ENCODE peak calls at places on chromosomes 6 and 20, in six cellular contexts. Y, U, P, W, Z and Q are unnamed samples.
A peak's percentile ranks its signal among the peaks of the same experiment; 100 is the strongest.

GRCh38 chr20:5657190-5657872 is 92.9 kb upstream of the SHLD1 start:
- DNase-seq in Y (no peak), U (no peak), P (peak; percentile 65), W (peak; percentile 55), Z (no peak), Q (no peak)

GRCh38 chr6:30358340-30358679 is 13.4 kb downstream of the RPP21 start:
- DNase-seq in Y (no peak), U (no peak), P (no peak), W (no peak), Z (no peak), Q (no peak)

GRCh38 chr6:92161953-92162352 is 1257.4 kb downstream of the EPHA7 start:
- DNase-seq in Y (no peak), U (no peak), P (no peak), W (no peak), Z (no peak), Q (no peak)

GRCh38 chr6:53359843-53360834 is 11.4 kb upstream of the ELOVL5 start:
- DNase-seq in Y (no peak), U (peak; percentile 52), P (peak; percentile 47), W (no peak), Z (no peak), Q (no peak)

GRCh38 chr6:3742076-3742425 is 9.5 kb downstream of the PXDC1 start:
- DNase-seq in Y (no peak), U (no peak), P (no peak), W (no peak), Z (no peak), Q (no peak)

GRCh38 chr6:139291813-139292619 is at the start of gene TXLNB:
- DNase-seq in Y (no peak), U (peak; percentile 92), P (peak; percentile 60), W (peak; percentile 87), Z (peak; percentile 79), Q (peak; percentile 12)

GRCh38 chr6:156866181-156866862 is 89.1 kb downstream of the ARID1B start:
- DNase-seq in Y (no peak), U (no peak), P (peak; percentile 26), W (no peak), Z (no peak), Q (peak; percentile 15)

GRCh38 chr6:3176562-3177355 is 19.4 kb upstream of the TUBB2A start:
- DNase-seq in Y (no peak), U (peak; percentile 28), P (peak; percentile 77), W (peak; percentile 63), Z (no peak), Q (no peak)

GRCh38 chr6:107646176-107646575 is 156.3 kb downstream of the SOBP start:
- DNase-seq in Y (no peak), U (no peak), P (peak; percentile 51), W (peak; percentile 67), Z (peak; percentile 69), Q (no peak)

DNA sequence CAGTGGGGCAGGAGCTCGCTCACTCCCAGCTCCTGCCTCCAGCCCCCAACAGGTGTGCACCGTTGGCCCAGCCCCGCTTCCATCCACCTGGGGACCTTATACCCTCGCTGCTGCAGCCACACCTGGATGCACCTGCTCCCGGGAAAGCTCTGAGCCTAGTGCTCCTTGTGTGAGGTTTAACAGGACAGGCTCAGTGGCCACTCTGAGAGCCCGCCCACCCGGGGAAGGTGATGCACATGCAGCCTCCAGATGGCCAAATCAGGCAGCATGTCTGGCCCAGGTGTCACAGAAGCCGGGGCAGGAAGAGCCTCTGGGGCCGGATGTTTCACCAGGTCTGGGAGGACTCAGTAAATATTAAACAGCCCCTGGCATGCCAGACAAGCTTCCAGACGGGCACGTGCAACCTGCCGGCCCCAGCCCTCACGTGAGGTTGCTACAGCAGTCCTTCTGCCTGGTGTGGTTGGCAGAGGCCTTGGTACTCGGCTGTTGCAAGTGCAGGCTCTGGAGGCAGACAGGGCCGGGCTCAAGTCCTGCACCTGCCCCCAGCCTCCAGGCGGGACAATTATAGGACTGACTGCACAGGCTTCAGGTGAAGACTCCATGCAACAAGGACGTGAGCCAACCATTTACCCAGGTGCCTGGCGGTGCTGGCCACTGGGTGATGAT is 66.9 kb downstream of the RIPOR3 start:
- DNase-seq in Y (no peak), U (no peak), P (no peak), W (no peak), Z (peak; percentile 86), Q (no peak)
- H3K27ac ChIP-seq in Y (no peak overlapping the region), U (no peak overlapping the region), P (no peak overlapping the region), W (no peak overlapping the region), Z (no peak overlapping the region), Q (no peak overlapping the region)

DNA sequence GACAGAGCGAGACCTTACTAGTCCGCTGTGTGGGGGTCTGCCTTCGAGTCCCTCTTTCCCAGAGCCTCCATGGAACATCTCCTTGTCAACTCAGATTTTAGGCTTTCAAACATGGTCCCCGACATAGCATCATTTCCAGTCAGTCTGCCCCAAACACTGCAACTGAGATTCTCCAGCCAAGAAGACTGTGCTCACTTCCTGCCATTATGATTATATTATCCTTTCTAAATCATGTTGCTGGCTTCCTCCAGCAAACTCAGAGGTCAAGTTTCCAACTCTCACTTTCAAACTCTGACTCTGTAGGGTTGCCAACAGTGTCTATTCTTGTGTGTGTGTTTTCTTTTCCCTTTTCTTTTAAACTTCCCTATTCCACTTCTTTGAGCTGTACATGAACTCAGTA is 61.1 kb upstream of the TRAF3IP2 start:
- DNase-seq in Y (no peak), U (no peak), P (no peak), W (no peak), Z (no peak), Q (no peak)
- H3K27ac ChIP-seq in Y (no peak overlapping the region), U (no peak overlapping the region), P (peak overlapping the region; percentile 77), W (no peak overlapping the region), Z (peak overlapping the region; percentile 43), Q (no peak overlapping the region)

GRCh38 chr6:148747493-148748160 is 797 bp downstream of the UST start:
- DNase-seq in Y (no peak), U (peak; percentile 70), P (peak; percentile 69), W (peak; percentile 71), Z (peak; percentile 83), Q (peak; percentile 20)

GRCh38 chr6:148747145-148747492 is 289 bp downstream of the UST start:
- DNase-seq in Y (peak; percentile 43), U (no peak), P (no peak), W (peak; percentile 76), Z (peak; percentile 82), Q (no peak)

GRCh38 chr6:148743476-148743875 is 3.4 kb upstream of the UST start:
- DNase-seq in Y (no peak), U (no peak), P (no peak), W (no peak), Z (no peak), Q (no peak)

GRCh38 chr6:148746363-148747144 is at the start of gene UST:
- DNase-seq in Y (peak; percentile 43), U (peak; percentile 88), P (peak; percentile 92), W (peak; percentile 92), Z (peak; percentile 91), Q (peak; percentile 70)

GRCh38 chr6:148745926-148746325 is 904 bp upstream of the UST start:
- DNase-seq in Y (no peak), U (no peak), P (no peak), W (no peak), Z (no peak), Q (no peak)
- H3K27ac ChIP-seq in Y (peak overlapping the region; percentile 27), U (peak overlapping the region; percentile 76), P (peak overlapping the region; percentile 60), W (peak overlapping the region; percentile 63), Z (peak overlapping the region; percentile 78), Q (no peak overlapping the region)

GRCh38 chr20:25327521-25328235 is 63.0 kb downstream of the ABHD12 start:
- DNase-seq in Y (no peak), U (no peak), P (no peak), W (no peak), Z (no peak), Q (no peak)

GRCh38 chr20:25325997-25326396 is 64.6 kb downstream of the ABHD12 start:
- DNase-seq in Y (no peak), U (no peak), P (no peak), W (no peak), Z (no peak), Q (no peak)

GRCh38 chr20:25324412-25324811 is 66.2 kb downstream of the ABHD12 start:
- DNase-seq in Y (no peak), U (no peak), P (no peak), W (peak; percentile 89), Z (peak; percentile 80), Q (no peak)

GRCh38 chr20:25325073-25325472 is 65.6 kb downstream of the ABHD12 start:
- DNase-seq in Y (no peak), U (no peak), P (no peak), W (no peak), Z (no peak), Q (no peak)

DNA sequence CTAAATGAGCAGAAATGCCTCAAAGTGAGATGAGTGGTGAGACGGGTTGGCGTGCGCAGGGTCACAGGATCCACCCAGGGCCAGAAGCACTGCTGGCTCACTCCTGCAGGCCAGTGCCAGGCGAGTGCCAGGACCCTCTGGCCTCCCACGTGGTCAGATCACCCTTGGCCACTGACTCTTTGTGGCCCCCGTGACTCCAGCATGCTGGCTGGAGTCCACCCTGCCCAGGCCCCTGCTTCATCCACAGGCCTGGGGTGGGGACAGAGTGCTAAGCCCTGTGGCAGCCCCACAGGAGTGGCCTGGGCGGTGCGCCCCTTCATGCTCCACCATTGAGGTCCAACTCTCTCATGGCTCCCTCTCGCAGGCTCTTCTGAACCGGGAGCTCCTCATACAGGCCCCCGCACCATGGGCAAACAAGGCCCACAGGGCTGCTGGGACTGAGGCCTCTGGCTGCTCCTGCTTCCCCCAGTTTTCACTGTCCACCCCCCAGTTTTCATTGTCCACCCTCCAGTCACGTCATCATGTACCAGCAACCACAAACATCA is 61.6 kb downstream of the ABHD12 start:
- DNase-seq in Y (no peak), U (no peak), P (no peak), W (no peak), Z (no peak), Q (no peak)
- H3K27ac ChIP-seq in Y (no peak overlapping the region), U (no peak overlapping the region), P (no peak overlapping the region), W (no peak overlapping the region), Z (no peak overlapping the region), Q (no peak overlapping the region)

GRCh38 chr20:59005523-59006166 is 1.4 kb downstream of the CTSZ start:
- DNase-seq in Y (no peak), U (no peak), P (no peak), W (no peak), Z (no peak), Q (no peak)

GRCh38 chr20:59006864-59007757 is at the start of gene CTSZ:
- DNase-seq in Y (no peak), U (no peak), P (peak; percentile 75), W (peak; percentile 84), Z (peak; percentile 91), Q (peak; percentile 32)

GRCh38 chr20:59007758-59008511 is 881 bp upstream of the CTSZ start:
- DNase-seq in Y (no peak), U (no peak), P (no peak), W (peak; percentile 89), Z (peak; percentile 83), Q (no peak)

GRCh38 chr20:59004763-59005522 is 2.1 kb downstream of the CTSZ start:
- DNase-seq in Y (peak; percentile 44), U (peak; percentile 72), P (no peak), W (peak; percentile 87), Z (peak; percentile 87), Q (peak; percentile 23)

DNA sequence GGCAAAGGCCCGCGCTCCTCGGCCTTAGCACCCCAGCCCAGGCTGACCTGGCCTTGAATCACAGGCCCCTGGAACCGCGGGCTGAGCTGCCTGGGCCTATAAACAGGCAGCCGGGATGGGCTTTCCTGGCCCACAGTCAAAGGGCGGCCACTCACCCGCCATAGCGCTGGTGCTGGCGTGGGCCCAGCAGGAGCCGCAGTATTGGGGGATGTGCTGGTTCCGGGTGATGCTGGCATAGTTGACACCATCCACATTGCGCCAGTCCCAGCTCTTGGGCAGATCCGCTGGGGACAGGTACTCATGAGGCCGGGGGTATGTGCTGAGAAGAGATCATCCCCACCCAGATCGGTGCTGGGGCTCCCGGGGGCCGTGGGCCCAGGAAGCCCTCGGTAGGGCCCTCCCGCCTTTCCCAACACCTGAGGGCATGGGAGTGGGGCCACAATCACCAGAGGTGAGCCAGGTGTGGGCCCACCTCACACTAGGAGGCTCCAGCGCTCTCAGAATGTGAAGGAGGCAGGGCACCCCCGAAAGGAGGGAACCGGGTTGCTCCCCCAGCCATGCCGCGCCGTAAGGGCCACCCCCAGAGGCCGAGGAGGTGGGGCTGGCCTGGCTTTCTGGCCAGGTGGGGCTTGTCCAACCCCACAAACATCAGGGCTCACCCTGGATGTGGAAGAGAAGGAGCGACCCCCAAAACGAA is 739 bp downstream of the CTSZ start:
- DNase-seq in Y (no peak), U (no peak), P (no peak), W (peak; percentile 72), Z (peak; percentile 76), Q (no peak)
- H3K27ac ChIP-seq in Y (peak overlapping the region; percentile 78), U (no peak overlapping the region), P (peak overlapping the region; percentile 23), W (peak overlapping the region; percentile 62), Z (peak overlapping the region; percentile 83), Q (peak overlapping the region; percentile 72)